ENCODE peak calls at places on chromosomes 11 and 22, in four cellular contexts. X, L, T and U are unnamed samples.

GRCh38 chr11:108167624-108168023 is 46.3 kb downstream of the ACAT1 start:
- DNase-seq in T (no peak), X (no peak), L (no peak), U (no peak)

GRCh38 chr11:128330203-128330602 is 257.2 kb downstream of the ETS1 start:
- DNase-seq in X (no peak), T (no peak), L (no peak), U (no peak)

GRCh38 chr11:87036756-87037449 is 831 bp upstream of the TMEM135 start:
- DNase-seq in L (no peak), X (no peak), T (no peak), U (no peak)

GRCh38 chr11:122808494-122808893 is 29.8 kb upstream of the CRTAM start:
- DNase-seq in L (no peak), X (no peak), T (no peak), U (peak; percentile 17)

GRCh38 chr11:130602700-130603584 is 154.5 kb downstream of the ADAMTS15 start:
- DNase-seq in X (no peak), T (no peak), L (no peak), U (no peak)

GRCh38 chr11:92969293-92969633 is 188 bp upstream of the MTNR1B start:
- DNase-seq in T (no peak), X (no peak), L (no peak), U (no peak)

GRCh38 chr22:48523091-48523490 is 1304.6 kb downstream of the BRD1 start:
- DNase-seq in L (no peak), T (no peak), X (no peak), U (no peak)

GRCh38 chr11:35845860-35846259 is 98.0 kb upstream of the LDLRAD3 start:
- DNase-seq in L (no peak), X (no peak), T (no peak), U (no peak)

GRCh38 chr22:39234157-39234793 is 10.5 kb downstream of the PDGFB start:
- DNase-seq in X (no peak), T (no peak), L (no peak), U (peak; percentile 74)

GRCh38 chr22:25110846-25111578 is 88.6 kb upstream of the CRYBB3 start:
- DNase-seq in T (peak; percentile 67), X (peak; percentile 72), L (peak; percentile 47), U (peak; percentile 31)

GRCh38 chr11:104408630-104409029 is 244.7 kb upstream of the PDGFD start:
- DNase-seq in T (no peak), X (no peak), L (no peak), U (no peak)

GRCh38 chr22:30893434-30894370 is 74.9 kb downstream of the MORC2 start:
- DNase-seq in X (no peak), T (no peak), L (no peak), U (no peak)

GRCh38 chr11:31233425-31233824 is 136.1 kb downstream of the DCDC1 start:
- DNase-seq in T (no peak), L (no peak), X (peak; percentile 29), U (no peak)

GRCh38 chr11:115764172-115764571 is 260.0 kb upstream of the CADM1 start:
- DNase-seq in L (no peak), X (no peak), T (no peak), U (no peak)

GRCh38 chr22:29306830-29307657 is 594 bp downstream of the GAS2L1 start:
- DNase-seq in T (peak; percentile 73), X (no peak), L (peak; percentile 82), U (peak; percentile 88)

GRCh38 chr11:123430736-123431356 is 777 bp downstream of the GRAMD1B start:
- DNase-seq in T (peak; percentile 56), L (peak; percentile 60), X (no peak), U (peak; percentile 70)

GRCh38 chr11:134995746-134996145 is 583.7 kb upstream of the B3GAT1 start:
- DNase-seq in L (no peak), X (no peak), T (no peak), U (no peak)

GRCh38 chr22:31350410-31350863 is 4.3 kb upstream of the PATZ1 start:
- DNase-seq in T (no peak), L (no peak), X (no peak), U (no peak)

GRCh38 chr22:42688241-42688913 is 32.3 kb downstream of the A4GALT start:
- DNase-seq in T (peak; percentile 81), L (peak; percentile 87), X (no peak), U (peak; percentile 90)

GRCh38 chr11:69138265-69138664 is 17.5 kb upstream of the SMIM38 start:
- DNase-seq in X (peak; percentile 54), T (no peak), L (no peak), U (no peak)

GRCh38 chr11:64000026-64000739 is 13.9 kb downstream of the OTUB1 start:
- DNase-seq in L (peak; percentile 74), X (no peak), T (no peak), U (peak; percentile 73)

GRCh38 chr11:65793144-65793581 is 6.3 kb downstream of the OVOL1 start:
- DNase-seq in L (no peak), X (no peak), T (peak; percentile 76), U (no peak)
- H3K4me1 ChIP-seq in L (no peaks in the 10 kb centered on the region), X (peaks cover 59% of the 10 kb centered on the region), T (peaks cover 2% of the 10 kb centered on the region), U (peaks cover 2% of the 10 kb centered on the region)

GRCh38 chr11:11152877-11153276 is 200.2 kb downstream of the CSNK2A3 start:
- DNase-seq in X (no peak), T (no peak), L (no peak), U (no peak)

GRCh38 chr11:11157201-11157600 is 195.8 kb downstream of the CSNK2A3 start:
- DNase-seq in T (no peak), L (no peak), X (peak; percentile 21), U (no peak)

GRCh38 chr11:11155962-11156815 is 196.9 kb downstream of the CSNK2A3 start:
- DNase-seq in L (no peak), T (no peak), X (peak; percentile 18), U (no peak)
- TF ChIP-seq CTCF in L (no peak), T (no peak), X (peak; percentile 85), U (peak; percentile 61)

GRCh38 chr11:56849250-56849649 is 100.8 kb upstream of the OR9G4 start:
- DNase-seq in T (no peak), X (no peak), L (no peak), U (no peak)

GRCh38 chr11:56848105-56848809 is 99.8 kb upstream of the OR9G4 start:
- DNase-seq in L (no peak), X (no peak), T (no peak), U (no peak)

GRCh38 chr11:56849852-56850251 is 101.4 kb upstream of the OR9G4 start:
- DNase-seq in T (no peak), X (no peak), L (no peak), U (no peak)

GRCh38 chr11:56855217-56855616 is 106.7 kb upstream of the OR9G4 start:
- DNase-seq in L (no peak), X (no peak), T (no peak), U (no peak)

DNA sequence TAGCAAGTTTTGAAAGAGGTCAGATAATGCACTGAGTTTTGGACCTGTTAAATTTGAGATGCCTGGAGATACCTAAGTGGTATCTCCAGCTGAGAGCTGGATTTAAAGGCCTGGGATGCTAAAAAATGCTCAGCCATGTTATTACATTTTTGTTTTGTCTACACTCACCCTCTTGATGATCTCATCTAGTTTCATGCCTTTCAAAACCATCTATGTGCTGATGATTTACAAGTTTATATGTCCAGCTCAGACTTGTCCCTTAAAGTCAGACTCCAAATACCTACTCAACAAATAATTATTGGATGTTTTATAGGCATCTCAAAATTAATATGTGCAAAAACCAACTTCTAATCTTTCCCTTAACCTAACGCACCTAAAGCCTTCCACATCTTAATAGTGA is 103.6 kb upstream of the OR9G4 start:
- DNase-seq in X (no peak), L (no peak), T (no peak), U (no peak)
- H3K27me3 ChIP-seq in X (no peaks in the 10 kb centered on the region), L (no peaks in the 10 kb centered on the region), T (no peaks in the 10 kb centered on the region), U (no peaks in the 10 kb centered on the region)

DNA sequence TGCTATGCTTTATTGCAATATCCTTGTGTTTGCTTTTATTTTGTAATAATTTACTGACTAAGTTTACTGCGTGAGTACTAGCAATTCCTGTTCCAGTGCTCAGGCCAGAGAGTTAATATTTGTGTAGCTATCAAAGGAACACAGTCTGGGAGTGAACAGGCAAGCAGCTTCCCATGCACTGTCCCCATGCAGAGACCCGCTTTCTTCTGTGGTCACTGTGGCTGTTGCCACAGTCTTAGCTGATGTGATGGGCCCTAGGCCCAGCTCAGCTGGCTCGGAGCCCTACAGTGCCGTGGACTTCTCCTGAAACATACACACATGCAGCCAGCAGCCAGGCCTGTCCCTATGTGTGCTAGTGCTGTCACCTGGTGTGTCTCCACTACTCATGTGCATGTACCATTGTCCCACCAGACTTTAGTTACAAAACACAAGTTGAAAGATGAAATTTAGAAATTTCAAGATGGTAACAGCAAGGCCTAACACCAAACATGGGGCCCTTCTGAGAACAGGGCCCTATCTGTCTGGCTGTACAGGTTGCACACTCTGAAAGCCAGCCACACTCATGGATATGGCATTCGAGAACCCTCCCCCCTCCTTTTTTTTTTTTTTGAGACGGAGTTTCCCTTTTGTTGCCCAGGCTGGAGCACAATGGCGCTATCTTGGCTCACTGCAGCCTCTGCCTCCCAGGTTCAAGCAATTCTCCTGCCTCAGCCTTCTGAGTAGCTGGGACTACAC is 12.3 kb upstream of the SCUBE2 start:
- DNase-seq in T (no peak), L (no peak), X (no peak), U (no peak)
- H3K4me1 ChIP-seq in T (peaks cover 4% of the 10 kb centered on the region), L (no peaks in the 10 kb centered on the region), X (no peaks in the 10 kb centered on the region), U (no peaks in the 10 kb centered on the region)